ENCODE peak calls at places on chromosome 14, in eight cellular contexts. One of them, this sample, is unnamed.

GRCh38 chr14:104677506-104678332 is 11.7 kb upstream of the INF2 start:
- DNase-seq in epithelial cell of proximal tubule: no peak
- DNase-seq in HL-60: peak
- DNase-seq in tibial nerve: peak
- DNase-seq in WERI-Rb-1: peak
- DNase-seq in cardiac fibroblast: peak
- DNase-seq in adrenal gland: peak
- DNase-seq in CD8-positive, alpha-beta T cell: peak
- DNase-seq in this sample: peak

GRCh38 chr14:64423987-64424386 is 35.8 kb downstream of the MTHFD1 start:
- DNase-seq in epithelial cell of proximal tubule: no peak
- DNase-seq in HL-60: no peak
- DNase-seq in tibial nerve: no peak
- DNase-seq in WERI-Rb-1: no peak
- DNase-seq in cardiac fibroblast: peak
- DNase-seq in adrenal gland: no peak
- DNase-seq in CD8-positive, alpha-beta T cell: no peak
- DNase-seq in this sample: no peak

GRCh38 chr14:99763527-99764221 is 29.5 kb upstream of the EML1 start:
- DNase-seq in epithelial cell of proximal tubule: no peak
- DNase-seq in HL-60: no peak
- DNase-seq in tibial nerve: no peak
- DNase-seq in WERI-Rb-1: no peak
- DNase-seq in cardiac fibroblast: no peak
- DNase-seq in adrenal gland: peak
- DNase-seq in CD8-positive, alpha-beta T cell: no peak
- DNase-seq in this sample: no peak

GRCh38 chr14:65415613-65416012 is 3.1 kb downstream of the FUT8 start:
- DNase-seq in epithelial cell of proximal tubule: no peak
- DNase-seq in HL-60: no peak
- DNase-seq in tibial nerve: no peak
- DNase-seq in WERI-Rb-1: no peak
- DNase-seq in cardiac fibroblast: no peak
- DNase-seq in adrenal gland: no peak
- DNase-seq in CD8-positive, alpha-beta T cell: no peak
- DNase-seq in this sample: no peak

GRCh38 chr14:74712499-74713394 is at the start of the genes AREL1 and FCF1:
- DNase-seq in epithelial cell of proximal tubule: peak
- DNase-seq in HL-60: peak
- DNase-seq in tibial nerve: peak
- DNase-seq in WERI-Rb-1: peak
- DNase-seq in cardiac fibroblast: peak
- DNase-seq in adrenal gland: peak
- DNase-seq in CD8-positive, alpha-beta T cell: peak
- DNase-seq in this sample: peak

GRCh38 chr14:37559386-37559785 is 35.7 kb downstream of the FOXA1 start:
- DNase-seq in epithelial cell of proximal tubule: no peak
- DNase-seq in HL-60: no peak
- DNase-seq in tibial nerve: no peak
- DNase-seq in WERI-Rb-1: no peak
- DNase-seq in cardiac fibroblast: no peak
- DNase-seq in adrenal gland: no peak
- DNase-seq in CD8-positive, alpha-beta T cell: no peak
- DNase-seq in this sample: no peak

GRCh38 chr14:35400707-35401421 is 3.7 kb downstream of the NFKBIA start:
- DNase-seq in epithelial cell of proximal tubule: no peak
- DNase-seq in HL-60: peak
- DNase-seq in tibial nerve: no peak
- DNase-seq in WERI-Rb-1: no peak
- DNase-seq in cardiac fibroblast: no peak
- DNase-seq in adrenal gland: peak
- DNase-seq in CD8-positive, alpha-beta T cell: no peak
- DNase-seq in this sample: no peak

GRCh38 chr14:64800000-64800399 is 79.7 kb downstream of the SPTB start:
- DNase-seq in epithelial cell of proximal tubule: no peak
- DNase-seq in HL-60: no peak
- DNase-seq in tibial nerve: no peak
- DNase-seq in WERI-Rb-1: peak
- DNase-seq in cardiac fibroblast: peak
- DNase-seq in adrenal gland: peak
- DNase-seq in CD8-positive, alpha-beta T cell: no peak
- DNase-seq in this sample: peak

GRCh38 chr14:61923348-61923747 is 161.1 kb downstream of the SNAPC1 start:
- DNase-seq in epithelial cell of proximal tubule: no peak
- DNase-seq in HL-60: no peak
- DNase-seq in tibial nerve: no peak
- DNase-seq in WERI-Rb-1: peak
- DNase-seq in cardiac fibroblast: peak
- DNase-seq in adrenal gland: no peak
- DNase-seq in CD8-positive, alpha-beta T cell: no peak
- DNase-seq in this sample: no peak

GRCh38 chr14:89351364-89351957 is 65.6 kb downstream of the FOXN3 start:
- DNase-seq in epithelial cell of proximal tubule: no peak
- DNase-seq in HL-60: no peak
- DNase-seq in tibial nerve: no peak
- DNase-seq in WERI-Rb-1: no peak
- DNase-seq in cardiac fibroblast: peak
- DNase-seq in adrenal gland: no peak
- DNase-seq in CD8-positive, alpha-beta T cell: peak
- DNase-seq in this sample: no peak

GRCh38 chr14:105885561-105886320 is 359.4 kb downstream of the TMEM121 start:
- DNase-seq in epithelial cell of proximal tubule: no peak
- DNase-seq in HL-60: no peak
- DNase-seq in tibial nerve: no peak
- DNase-seq in WERI-Rb-1: peak
- DNase-seq in cardiac fibroblast: no peak
- DNase-seq in adrenal gland: no peak
- DNase-seq in CD8-positive, alpha-beta T cell: peak
- DNase-seq in this sample: no peak

GRCh38 chr14:106209745-106210144 is 683.4 kb downstream of the TMEM121 start:
- DNase-seq in epithelial cell of proximal tubule: no peak
- DNase-seq in HL-60: no peak
- DNase-seq in tibial nerve: no peak
- DNase-seq in WERI-Rb-1: no peak
- DNase-seq in cardiac fibroblast: no peak
- DNase-seq in adrenal gland: no peak
- DNase-seq in CD8-positive, alpha-beta T cell: peak
- DNase-seq in this sample: no peak

GRCh38 chr14:38629412-38629811 is 373.5 kb upstream of the CLEC14A start:
- DNase-seq in epithelial cell of proximal tubule: no peak
- DNase-seq in HL-60: no peak
- DNase-seq in tibial nerve: no peak
- DNase-seq in WERI-Rb-1: no peak
- DNase-seq in cardiac fibroblast: no peak
- DNase-seq in adrenal gland: no peak
- DNase-seq in CD8-positive, alpha-beta T cell: no peak
- DNase-seq in this sample: no peak

GRCh38 chr14:94041551-94042346 is 15.6 kb downstream of the OTUB2 start:
- DNase-seq in epithelial cell of proximal tubule: no peak
- DNase-seq in HL-60: no peak
- DNase-seq in tibial nerve: no peak
- DNase-seq in WERI-Rb-1: no peak
- DNase-seq in cardiac fibroblast: peak
- DNase-seq in adrenal gland: peak
- DNase-seq in CD8-positive, alpha-beta T cell: no peak
- DNase-seq in this sample: no peak

GRCh38 chr14:21268612-21269251 is 510 bp downstream of the HNRNPC start:
- DNase-seq in epithelial cell of proximal tubule: no peak
- DNase-seq in HL-60: no peak
- DNase-seq in tibial nerve: peak
- DNase-seq in WERI-Rb-1: no peak
- DNase-seq in cardiac fibroblast: peak
- DNase-seq in adrenal gland: peak
- DNase-seq in CD8-positive, alpha-beta T cell: no peak
- DNase-seq in this sample: peak

GRCh38 chr14:65981192-65981843 is 504.9 kb upstream of the CCDC196 start:
- DNase-seq in epithelial cell of proximal tubule: no peak
- DNase-seq in HL-60: no peak
- DNase-seq in tibial nerve: no peak
- DNase-seq in WERI-Rb-1: peak
- DNase-seq in cardiac fibroblast: no peak
- DNase-seq in adrenal gland: no peak
- DNase-seq in CD8-positive, alpha-beta T cell: no peak
- DNase-seq in this sample: no peak

DNA sequence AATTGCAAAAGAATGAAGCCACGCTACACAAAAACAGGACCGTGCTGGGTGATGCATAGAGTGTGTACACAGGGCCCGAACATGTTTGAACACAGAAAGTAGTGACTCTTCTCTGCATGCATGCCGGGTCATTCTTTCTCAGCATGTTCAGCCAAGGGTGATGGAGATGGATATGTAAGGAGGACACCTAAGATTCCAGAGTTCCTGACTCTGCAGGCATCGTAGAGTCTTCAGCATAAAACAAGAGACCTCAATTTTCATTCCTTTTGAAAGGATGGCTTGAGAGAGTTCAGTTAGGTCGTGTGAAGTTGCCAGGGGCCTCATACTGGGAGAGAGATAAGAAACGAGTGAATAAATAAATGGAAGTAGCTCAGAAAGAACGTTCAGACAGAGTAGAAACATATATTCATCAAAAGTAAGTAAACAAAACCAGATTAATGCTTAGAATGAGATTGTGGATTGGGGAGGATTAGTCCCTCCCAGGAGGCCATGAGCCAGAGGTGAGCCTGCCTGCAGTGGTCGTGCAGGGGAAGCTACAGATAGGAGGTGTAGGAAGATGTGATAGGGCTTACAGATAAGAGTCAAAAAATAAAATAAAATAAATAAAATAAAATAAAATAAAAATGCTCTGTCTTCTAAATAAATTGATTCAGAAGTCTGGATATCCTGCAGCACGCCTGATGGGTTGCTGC is 27.6 kb upstream of the SEL1L start:
- DNase-seq in epithelial cell of proximal tubule: no peak
- DNase-seq in HL-60: no peak
- DNase-seq in tibial nerve: no peak
- DNase-seq in WERI-Rb-1: no peak
- DNase-seq in cardiac fibroblast: no peak
- DNase-seq in adrenal gland: no peak
- DNase-seq in CD8-positive, alpha-beta T cell: no peak
- DNase-seq in this sample: no peak
- TF ChIP-seq CTCF in epithelial cell of proximal tubule: no peak
- TF ChIP-seq CTCF in HL-60: no peak
- TF ChIP-seq CTCF in tibial nerve: no peak
- TF ChIP-seq CTCF in WERI-Rb-1: no peak
- TF ChIP-seq CTCF in cardiac fibroblast: no peak
- TF ChIP-seq CTCF in adrenal gland: no peak
- TF ChIP-seq CTCF in CD8-positive, alpha-beta T cell: no peak
- TF ChIP-seq CTCF in this sample: no peak

DNA sequence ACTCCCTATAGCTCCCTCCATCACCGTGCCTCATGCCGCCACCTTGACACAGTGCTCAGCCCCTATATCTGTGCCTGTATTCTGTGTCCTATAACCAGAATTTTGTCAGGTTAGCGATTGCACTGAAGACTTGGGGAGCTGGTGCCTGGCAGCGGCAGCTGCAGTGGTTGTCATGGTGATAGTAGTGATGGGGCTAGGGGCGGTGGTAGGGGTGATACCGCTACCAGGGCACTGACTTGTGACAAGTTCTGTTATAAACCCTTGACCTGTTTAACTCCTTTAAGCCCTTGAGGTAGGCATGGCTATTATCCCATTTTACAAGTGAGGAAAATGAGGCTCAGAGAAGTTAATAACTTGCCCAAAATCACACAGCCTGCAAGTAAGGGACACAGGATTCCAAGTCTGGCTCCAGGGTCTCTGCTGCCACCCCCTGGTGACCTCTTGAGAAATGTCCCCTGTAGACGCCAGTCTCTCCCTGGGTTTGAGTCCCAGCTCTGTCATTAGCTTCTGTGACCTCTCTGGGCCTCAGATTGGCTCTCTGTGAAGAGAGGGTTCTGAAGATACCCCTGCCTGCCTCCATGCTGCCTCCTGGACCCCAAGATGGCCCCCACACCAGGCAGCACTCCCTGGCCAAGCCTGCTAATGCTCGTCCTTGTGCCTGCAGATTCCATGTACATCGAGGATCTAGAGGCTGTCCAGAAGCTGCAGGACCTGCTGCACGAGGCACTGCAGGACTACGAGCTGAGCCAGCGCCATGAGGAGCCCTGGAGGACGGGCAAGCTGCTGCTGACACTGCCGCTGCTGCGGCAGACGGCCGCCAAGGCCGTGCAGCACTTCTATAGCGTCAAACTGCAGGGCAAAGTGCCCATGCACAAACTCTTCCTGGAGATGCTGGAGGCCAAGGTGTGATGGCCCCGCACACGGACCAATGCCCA is 121.9 kb downstream of the ESRRB start:
- DNase-seq in epithelial cell of proximal tubule: no peak
- DNase-seq in HL-60: no peak
- DNase-seq in tibial nerve: no peak
- DNase-seq in WERI-Rb-1: peak
- DNase-seq in cardiac fibroblast: no peak
- DNase-seq in adrenal gland: no peak
- DNase-seq in CD8-positive, alpha-beta T cell: no peak
- DNase-seq in this sample: no peak
- TF ChIP-seq CTCF in epithelial cell of proximal tubule: peak
- TF ChIP-seq CTCF in HL-60: no peak
- TF ChIP-seq CTCF in tibial nerve: no peak
- TF ChIP-seq CTCF in WERI-Rb-1: peak
- TF ChIP-seq CTCF in cardiac fibroblast: no peak
- TF ChIP-seq CTCF in adrenal gland: no peak
- TF ChIP-seq CTCF in CD8-positive, alpha-beta T cell: no peak
- TF ChIP-seq CTCF in this sample: no peak

GRCh38 chr14:29630566-29631160 is 297.0 kb downstream of the PRKD1 start:
- DNase-seq in epithelial cell of proximal tubule: no peak
- DNase-seq in HL-60: no peak
- DNase-seq in tibial nerve: no peak
- DNase-seq in WERI-Rb-1: no peak
- DNase-seq in cardiac fibroblast: peak
- DNase-seq in adrenal gland: no peak
- DNase-seq in CD8-positive, alpha-beta T cell: no peak
- DNase-seq in this sample: no peak

GRCh38 chr14:29629839-29630238 is 297.8 kb downstream of the PRKD1 start:
- DNase-seq in epithelial cell of proximal tubule: no peak
- DNase-seq in HL-60: no peak
- DNase-seq in tibial nerve: no peak
- DNase-seq in WERI-Rb-1: no peak
- DNase-seq in cardiac fibroblast: peak
- DNase-seq in adrenal gland: no peak
- DNase-seq in CD8-positive, alpha-beta T cell: no peak
- DNase-seq in this sample: no peak

GRCh38 chr14:29627141-29627540 is 300.5 kb downstream of the PRKD1 start:
- DNase-seq in epithelial cell of proximal tubule: no peak
- DNase-seq in HL-60: no peak
- DNase-seq in tibial nerve: no peak
- DNase-seq in WERI-Rb-1: no peak
- DNase-seq in cardiac fibroblast: no peak
- DNase-seq in adrenal gland: no peak
- DNase-seq in CD8-positive, alpha-beta T cell: no peak
- DNase-seq in this sample: no peak
- TF ChIP-seq CTCF in epithelial cell of proximal tubule: no peak
- TF ChIP-seq CTCF in HL-60: no peak
- TF ChIP-seq CTCF in tibial nerve: no peak
- TF ChIP-seq CTCF in WERI-Rb-1: no peak
- TF ChIP-seq CTCF in cardiac fibroblast: no peak
- TF ChIP-seq CTCF in adrenal gland: no peak
- TF ChIP-seq CTCF in CD8-positive, alpha-beta T cell: no peak
- TF ChIP-seq CTCF in this sample: no peak

DNA sequence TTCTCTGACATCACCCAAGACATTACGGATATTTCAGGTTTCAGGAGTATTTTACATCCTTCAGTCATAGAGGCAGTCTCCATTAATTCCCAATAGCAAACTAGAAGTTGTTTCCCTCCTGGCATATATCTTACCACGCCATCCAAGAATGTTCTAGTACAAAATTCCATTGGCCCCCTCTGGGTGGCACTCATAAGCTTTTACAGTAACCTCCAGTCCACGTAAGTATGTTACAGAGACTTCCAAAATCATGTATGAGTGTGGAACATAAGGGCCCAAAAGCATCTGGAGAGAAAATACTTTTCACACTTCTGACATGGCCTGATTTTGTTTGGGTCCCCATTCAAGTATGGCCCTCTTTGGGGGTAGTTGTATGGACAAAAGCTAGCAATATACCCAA is 58.1 kb upstream of the DHRS4 start:
- DNase-seq in epithelial cell of proximal tubule: no peak
- DNase-seq in HL-60: no peak
- DNase-seq in tibial nerve: no peak
- DNase-seq in WERI-Rb-1: no peak
- DNase-seq in cardiac fibroblast: peak
- DNase-seq in adrenal gland: no peak
- DNase-seq in CD8-positive, alpha-beta T cell: no peak
- DNase-seq in this sample: no peak
- TF ChIP-seq CTCF in epithelial cell of proximal tubule: peak
- TF ChIP-seq CTCF in HL-60: no peak
- TF ChIP-seq CTCF in tibial nerve: no peak
- TF ChIP-seq CTCF in WERI-Rb-1: no peak
- TF ChIP-seq CTCF in cardiac fibroblast: no peak
- TF ChIP-seq CTCF in adrenal gland: no peak
- TF ChIP-seq CTCF in CD8-positive, alpha-beta T cell: no peak
- TF ChIP-seq CTCF in this sample: no peak